ENCODE peak calls at places on chromosomes 5 and 9, in five cellular contexts. One of them, this sample, is unnamed.
A peak's percentile ranks its signal among the peaks of the same experiment; 100 is the strongest.

GRCh38 chr5:138722518-138722917 is 30.7 kb upstream of the CTNNA1 start:
- DNase-seq in IMR-90: no peak
- DNase-seq in upper lobe of left lung: peak; percentile 46
- DNase-seq in esophagus squamous epithelium: no peak
- DNase-seq in fibroblast of villous mesenchyme: no peak
- DNase-seq in this sample: no peak

GRCh38 chr5:147818290-147818689 is 13.2 kb downstream of the SPINK1 start:
- DNase-seq in IMR-90: no peak
- DNase-seq in upper lobe of left lung: peak; percentile 24
- DNase-seq in esophagus squamous epithelium: no peak
- DNase-seq in fibroblast of villous mesenchyme: peak; percentile 8
- DNase-seq in this sample: no peak

GRCh38 chr5:167096816-167097215 is 1194.6 kb upstream of the WWC1 start:
- DNase-seq in IMR-90: no peak
- DNase-seq in upper lobe of left lung: no peak
- DNase-seq in esophagus squamous epithelium: no peak
- DNase-seq in fibroblast of villous mesenchyme: no peak
- DNase-seq in this sample: no peak

GRCh38 chr9:128142061-128142460 is 7.2 kb upstream of the LCN2 start:
- DNase-seq in IMR-90: no peak
- DNase-seq in upper lobe of left lung: no peak
- DNase-seq in esophagus squamous epithelium: no peak
- DNase-seq in fibroblast of villous mesenchyme: no peak
- DNase-seq in this sample: no peak

GRCh38 chr5:74122175-74122574 is 496.2 kb downstream of the ARHGEF28 start:
- DNase-seq in IMR-90: no peak
- DNase-seq in upper lobe of left lung: no peak
- DNase-seq in esophagus squamous epithelium: no peak
- DNase-seq in fibroblast of villous mesenchyme: no peak
- DNase-seq in this sample: no peak

GRCh38 chr5:77957-78804 is 13.8 kb upstream of the PLEKHG4B start:
- DNase-seq in IMR-90: peak; percentile 24
- DNase-seq in upper lobe of left lung: no peak
- DNase-seq in esophagus squamous epithelium: no peak
- DNase-seq in fibroblast of villous mesenchyme: peak; percentile 13
- DNase-seq in this sample: no peak

GRCh38 chr9:88481933-88482332 is 53.0 kb upstream of the NXNL2 start:
- DNase-seq in IMR-90: no peak
- DNase-seq in upper lobe of left lung: no peak
- DNase-seq in esophagus squamous epithelium: no peak
- DNase-seq in fibroblast of villous mesenchyme: no peak
- DNase-seq in this sample: no peak

GRCh38 chr5:135033026-135033861 is 784 bp downstream of the PITX1 start:
- DNase-seq in IMR-90: peak; percentile 56
- DNase-seq in upper lobe of left lung: no peak
- DNase-seq in esophagus squamous epithelium: no peak
- DNase-seq in fibroblast of villous mesenchyme: peak; percentile 56
- DNase-seq in this sample: no peak

GRCh38 chr5:74040065-74040551 is 414.1 kb downstream of the ARHGEF28 start:
- DNase-seq in IMR-90: peak; percentile 90
- DNase-seq in upper lobe of left lung: no peak
- DNase-seq in esophagus squamous epithelium: no peak
- DNase-seq in fibroblast of villous mesenchyme: peak; percentile 85
- DNase-seq in this sample: no peak

GRCh38 chr5:28967848-28968247 is 1929.5 kb upstream of the CDH9 start:
- DNase-seq in IMR-90: no peak
- DNase-seq in upper lobe of left lung: no peak
- DNase-seq in esophagus squamous epithelium: no peak
- DNase-seq in fibroblast of villous mesenchyme: no peak
- DNase-seq in this sample: no peak

GRCh38 chr5:39423331-39423751 is 1.4 kb downstream of the DAB2 start:
- DNase-seq in IMR-90: no peak
- DNase-seq in upper lobe of left lung: peak; percentile 30
- DNase-seq in esophagus squamous epithelium: no peak
- DNase-seq in fibroblast of villous mesenchyme: no peak
- DNase-seq in this sample: no peak

GRCh38 chr9:124149992-124150391 is 107.8 kb upstream of the NEK6 start:
- DNase-seq in IMR-90: peak; percentile 26
- DNase-seq in upper lobe of left lung: no peak
- DNase-seq in esophagus squamous epithelium: no peak
- DNase-seq in fibroblast of villous mesenchyme: peak; percentile 17
- DNase-seq in this sample: no peak

GRCh38 chr5:143024227-143024920 is 254.2 kb downstream of the ARHGAP26 start:
- DNase-seq in IMR-90: no peak
- DNase-seq in upper lobe of left lung: no peak
- DNase-seq in esophagus squamous epithelium: no peak
- DNase-seq in fibroblast of villous mesenchyme: no peak
- DNase-seq in this sample: no peak

GRCh38 chr9:83622814-83623633 is at the start of gene IDNK:
- DNase-seq in IMR-90: peak; percentile 24
- DNase-seq in upper lobe of left lung: peak; percentile 63
- DNase-seq in esophagus squamous epithelium: no peak
- DNase-seq in fibroblast of villous mesenchyme: peak; percentile 44
- DNase-seq in this sample: peak; percentile 58

GRCh38 chr9:114244570-114244969 is 78.3 kb upstream of the ORM1 start:
- DNase-seq in IMR-90: no peak
- DNase-seq in upper lobe of left lung: no peak
- DNase-seq in esophagus squamous epithelium: no peak
- DNase-seq in fibroblast of villous mesenchyme: no peak
- DNase-seq in this sample: no peak

GRCh38 chr5:135481908-135482307 is 29.8 kb upstream of the TIFAB start:
- DNase-seq in IMR-90: no peak
- DNase-seq in upper lobe of left lung: no peak
- DNase-seq in esophagus squamous epithelium: no peak
- DNase-seq in fibroblast of villous mesenchyme: no peak
- DNase-seq in this sample: no peak

GRCh38 chr5:78647838-78648358 is 674 bp downstream of the LHFPL2 start:
- DNase-seq in IMR-90: peak; percentile 54
- DNase-seq in upper lobe of left lung: peak; percentile 34
- DNase-seq in esophagus squamous epithelium: no peak
- DNase-seq in fibroblast of villous mesenchyme: peak; percentile 66
- DNase-seq in this sample: no peak

GRCh38 chr5:57010786-57011185 is 58.9 kb upstream of the MIER3 start:
- DNase-seq in IMR-90: no peak
- DNase-seq in upper lobe of left lung: no peak
- DNase-seq in esophagus squamous epithelium: no peak
- DNase-seq in fibroblast of villous mesenchyme: no peak
- DNase-seq in this sample: no peak

GRCh38 chr5:176784218-176785165 is 25.9 kb upstream of the UNC5A start:
- DNase-seq in IMR-90: peak; percentile 78
- DNase-seq in upper lobe of left lung: no peak
- DNase-seq in esophagus squamous epithelium: no peak
- DNase-seq in fibroblast of villous mesenchyme: peak; percentile 77
- DNase-seq in this sample: no peak

DNA sequence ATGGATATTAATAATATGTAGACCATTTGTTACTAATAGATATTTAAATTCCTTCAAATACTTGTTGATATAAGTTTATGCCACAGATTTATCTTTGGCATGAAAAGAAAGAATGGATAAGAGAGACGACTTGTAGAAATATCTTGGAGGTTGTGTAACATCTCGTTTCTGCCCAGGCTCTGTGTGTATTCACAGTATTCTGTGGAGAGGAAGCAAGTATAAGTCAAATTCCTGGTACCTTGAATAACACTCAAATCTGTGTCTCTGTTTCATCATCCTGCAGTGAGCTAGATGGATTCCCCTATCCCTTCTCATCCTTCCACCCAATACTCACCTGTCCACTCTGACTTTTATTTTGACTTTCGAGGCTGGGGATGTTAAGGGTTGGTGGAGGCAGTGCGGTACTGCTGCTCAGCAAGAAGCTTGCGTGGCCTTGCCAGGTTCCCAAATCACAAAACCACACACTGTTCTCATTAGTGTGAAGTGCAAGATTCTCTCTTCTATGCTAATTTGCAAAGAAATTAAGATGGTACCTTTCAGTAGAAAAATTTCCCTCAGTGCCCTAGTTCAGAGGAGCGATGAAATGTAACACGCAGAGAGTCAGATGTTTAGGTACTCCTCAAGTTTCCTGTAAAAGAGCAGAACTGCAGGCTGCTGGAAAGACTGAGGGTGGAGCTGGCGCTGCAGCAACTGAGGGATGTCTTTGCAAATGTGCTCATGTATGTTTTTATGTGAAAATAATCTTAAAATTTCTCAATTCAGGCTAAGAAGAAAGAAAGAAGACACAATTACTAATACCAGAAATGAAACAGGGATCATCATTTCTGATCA is 42.6 kb upstream of the ANKRD18A start:
- DNase-seq in IMR-90: no peak
- DNase-seq in upper lobe of left lung: no peak
- DNase-seq in esophagus squamous epithelium: no peak
- DNase-seq in fibroblast of villous mesenchyme: peak; percentile 43
- DNase-seq in this sample: no peak
- TF ChIP-seq CTCF in IMR-90: peak; percentile 29
- TF ChIP-seq CTCF in upper lobe of left lung: no peak
- TF ChIP-seq CTCF in esophagus squamous epithelium: no peak
- TF ChIP-seq CTCF in fibroblast of villous mesenchyme: peak; percentile 51
- TF ChIP-seq CTCF in this sample: no peak

GRCh38 chr9:22469928-22470544 is 23.4 kb downstream of the DMRTA1 start:
- DNase-seq in IMR-90: peak; percentile 13
- DNase-seq in upper lobe of left lung: no peak
- DNase-seq in esophagus squamous epithelium: no peak
- DNase-seq in fibroblast of villous mesenchyme: peak; percentile 31
- DNase-seq in this sample: no peak
- TF ChIP-seq CTCF in IMR-90: peak; percentile 63
- TF ChIP-seq CTCF in upper lobe of left lung: no peak
- TF ChIP-seq CTCF in esophagus squamous epithelium: no peak
- TF ChIP-seq CTCF in fibroblast of villous mesenchyme: peak; percentile 73
- TF ChIP-seq CTCF in this sample: no peak

GRCh38 chr5:156326718-156327259 is at the start of gene SGCD:
- DNase-seq in IMR-90: peak; percentile 90
- DNase-seq in upper lobe of left lung: peak; percentile 24
- DNase-seq in esophagus squamous epithelium: no peak
- DNase-seq in fibroblast of villous mesenchyme: peak; percentile 46
- DNase-seq in this sample: no peak
- TF ChIP-seq CTCF in IMR-90: no peak
- TF ChIP-seq CTCF in upper lobe of left lung: no peak
- TF ChIP-seq CTCF in esophagus squamous epithelium: no peak
- TF ChIP-seq CTCF in fibroblast of villous mesenchyme: no peak
- TF ChIP-seq CTCF in this sample: no peak

DNA sequence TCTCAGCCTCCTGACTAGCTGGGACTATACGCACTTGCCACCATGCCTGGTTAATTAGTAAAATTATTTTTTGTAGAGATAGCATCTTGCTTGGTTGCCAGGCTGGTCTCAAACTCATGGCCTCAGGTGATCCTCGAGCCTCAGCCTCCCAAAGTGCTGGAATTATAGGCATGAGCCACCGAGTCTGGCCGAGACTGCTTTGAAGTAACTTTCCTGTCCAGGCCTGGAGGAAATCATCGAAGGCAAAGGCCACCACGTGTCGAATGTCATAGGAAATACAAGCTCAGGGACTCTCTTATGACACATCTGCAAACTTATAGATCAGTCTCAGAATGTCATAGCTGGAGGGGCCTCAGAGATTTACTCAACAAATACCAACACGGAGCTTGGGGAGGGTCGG is 25.1 kb downstream of the RAPGEF1 start:
- DNase-seq in IMR-90: no peak
- DNase-seq in upper lobe of left lung: no peak
- DNase-seq in esophagus squamous epithelium: no peak
- DNase-seq in fibroblast of villous mesenchyme: no peak
- DNase-seq in this sample: no peak
- TF ChIP-seq CTCF in IMR-90: no peak
- TF ChIP-seq CTCF in upper lobe of left lung: no peak
- TF ChIP-seq CTCF in esophagus squamous epithelium: no peak
- TF ChIP-seq CTCF in fibroblast of villous mesenchyme: no peak
- TF ChIP-seq CTCF in this sample: no peak

GRCh38 chr9:89923961-89924504 is 319.2 kb downstream of the GADD45G start:
- DNase-seq in IMR-90: no peak
- DNase-seq in upper lobe of left lung: no peak
- DNase-seq in esophagus squamous epithelium: no peak
- DNase-seq in fibroblast of villous mesenchyme: peak; percentile 4
- DNase-seq in this sample: no peak
- TF ChIP-seq CTCF in IMR-90: no peak
- TF ChIP-seq CTCF in upper lobe of left lung: no peak
- TF ChIP-seq CTCF in esophagus squamous epithelium: no peak
- TF ChIP-seq CTCF in fibroblast of villous mesenchyme: no peak
- TF ChIP-seq CTCF in this sample: no peak

DNA sequence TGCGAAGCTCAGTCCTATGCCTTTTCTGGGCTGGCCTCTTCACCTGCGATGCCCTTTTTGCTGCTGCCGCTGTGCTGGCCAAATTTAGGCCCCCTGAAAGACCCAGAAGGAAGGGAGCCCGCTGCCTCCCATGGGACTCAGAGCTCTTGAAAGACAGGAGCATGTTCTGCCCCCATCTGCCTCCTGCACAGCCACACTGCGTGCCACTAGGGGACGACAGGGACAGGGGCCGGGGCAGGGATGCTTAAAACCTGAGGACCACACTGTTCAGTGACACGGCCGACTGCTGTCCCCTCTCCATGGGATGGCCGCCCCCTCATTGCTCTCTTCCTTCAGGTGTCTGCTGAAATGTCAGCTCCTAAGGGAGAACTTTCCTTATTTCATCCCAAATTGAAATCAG is 132.4 kb downstream of the ADAMTS2 start:
- DNase-seq in IMR-90: no peak
- DNase-seq in upper lobe of left lung: no peak
- DNase-seq in esophagus squamous epithelium: no peak
- DNase-seq in fibroblast of villous mesenchyme: no peak
- DNase-seq in this sample: no peak
- TF ChIP-seq CTCF in IMR-90: peak; percentile 52
- TF ChIP-seq CTCF in upper lobe of left lung: no peak
- TF ChIP-seq CTCF in esophagus squamous epithelium: no peak
- TF ChIP-seq CTCF in fibroblast of villous mesenchyme: peak; percentile 58
- TF ChIP-seq CTCF in this sample: no peak

DNA sequence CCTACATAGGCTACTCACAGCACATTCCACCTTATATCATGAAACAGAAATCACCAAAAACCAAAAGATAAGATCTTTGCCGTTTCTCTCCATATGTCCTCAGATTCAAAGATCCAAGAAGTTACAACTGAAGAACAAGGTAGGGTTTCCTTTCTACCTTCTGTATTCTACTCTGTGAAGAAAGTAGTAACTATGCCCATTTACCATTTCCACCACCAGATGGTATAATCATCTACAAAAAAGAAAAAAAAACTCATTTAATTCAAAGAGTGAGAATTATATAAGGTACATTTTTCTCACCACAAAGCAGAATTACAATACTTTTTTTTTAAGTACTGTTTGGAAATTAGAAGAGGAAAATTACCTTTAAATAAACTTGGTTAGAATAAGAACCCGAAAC is 172.6 kb upstream of the PTGER4 start:
- DNase-seq in IMR-90: no peak
- DNase-seq in upper lobe of left lung: no peak
- DNase-seq in esophagus squamous epithelium: no peak
- DNase-seq in fibroblast of villous mesenchyme: no peak
- DNase-seq in this sample: no peak
- TF ChIP-seq CTCF in IMR-90: peak; percentile 30
- TF ChIP-seq CTCF in upper lobe of left lung: no peak
- TF ChIP-seq CTCF in esophagus squamous epithelium: no peak
- TF ChIP-seq CTCF in fibroblast of villous mesenchyme: peak; percentile 12
- TF ChIP-seq CTCF in this sample: no peak

GRCh38 chr5:145903113-145903512 is 30.3 kb upstream of the GRXCR2 start:
- DNase-seq in IMR-90: no peak
- DNase-seq in upper lobe of left lung: no peak
- DNase-seq in esophagus squamous epithelium: no peak
- DNase-seq in fibroblast of villous mesenchyme: no peak
- DNase-seq in this sample: no peak
- TF ChIP-seq CTCF in IMR-90: peak; percentile 9
- TF ChIP-seq CTCF in upper lobe of left lung: no peak
- TF ChIP-seq CTCF in esophagus squamous epithelium: peak; percentile 27
- TF ChIP-seq CTCF in fibroblast of villous mesenchyme: peak; percentile 38
- TF ChIP-seq CTCF in this sample: no peak

GRCh38 chr5:112917453-112918005 is 4.5 kb downstream of the REEP5 start:
- DNase-seq in IMR-90: peak; percentile 49
- DNase-seq in upper lobe of left lung: no peak
- DNase-seq in esophagus squamous epithelium: no peak
- DNase-seq in fibroblast of villous mesenchyme: peak; percentile 58
- DNase-seq in this sample: no peak
- TF ChIP-seq CTCF in IMR-90: peak; percentile 39
- TF ChIP-seq CTCF in upper lobe of left lung: no peak
- TF ChIP-seq CTCF in esophagus squamous epithelium: no peak
- TF ChIP-seq CTCF in fibroblast of villous mesenchyme: peak; percentile 33
- TF ChIP-seq CTCF in this sample: no peak

This sample was measured in natural killer cell.